ENCODE peak calls at places on chromosomes 16 and 17, in eight cellular contexts. H, G, Z, T, P, J, M and I are unnamed samples.
A peak's percentile ranks its signal among the peaks of the same experiment; 100 is the strongest.

GRCh38 chr16:89723279-89724250 is 2.2 kb downstream of the ZNF276 start:
- DNase-seq in H (peak; percentile 37), G (no peak), Z (no peak), T (peak; percentile 93), P (no peak), J (peak; percentile 55), M (no peak), I (peak; percentile 62)

GRCh38 chr17:40534431-40535189 is 30.7 kb downstream of the CCR7 start:
- DNase-seq in H (peak; percentile 61), G (no peak), Z (no peak), T (no peak), P (no peak), J (no peak), M (no peak), I (no peak)

GRCh38 chr17:43536236-43537088 is 9.7 kb downstream of the ETV4 start:
- DNase-seq in H (peak; percentile 87), G (peak; percentile 65), Z (no peak), T (no peak), P (no peak), J (no peak), M (peak; percentile 43), I (no peak)

GRCh38 chr17:48174833-48175232 is 67.3 kb downstream of the SNX11 start:
- DNase-seq in H (no peak), G (no peak), Z (no peak), T (no peak), P (no peak), J (no peak), M (no peak), I (no peak)

GRCh38 chr17:79843917-79844815 is 4.9 kb upstream of the CBX4 start:
- DNase-seq in H (peak; percentile 73), G (no peak), Z (no peak), T (no peak), P (no peak), J (no peak), M (peak; percentile 68), I (peak; percentile 46)

GRCh38 chr16:66364117-66364958 is 2.2 kb upstream of the CDH5 start:
- DNase-seq in H (peak; percentile 23), G (no peak), Z (no peak), T (no peak), P (no peak), J (no peak), M (peak; percentile 53), I (no peak)

GRCh38 chr17:80031691-80032480 is 3.8 kb downstream of the TBC1D16 start:
- DNase-seq in H (no peak), G (no peak), Z (no peak), T (no peak), P (no peak), J (no peak), M (no peak), I (no peak)

GRCh38 chr17:19285218-19285900 is 48.2 kb downstream of the EPN2 start:
- DNase-seq in H (peak; percentile 74), G (no peak), Z (no peak), T (no peak), P (no peak), J (no peak), M (no peak), I (no peak)

GRCh38 chr17:39174907-39175694 is 9.1 kb upstream of the ARL5C start:
- DNase-seq in H (peak; percentile 78), G (peak; percentile 41), Z (no peak), T (peak; percentile 92), P (peak; percentile 73), J (peak; percentile 66), M (peak; percentile 43), I (peak; percentile 78)

GRCh38 chr16:30458561-30459394 is 13.1 kb upstream of the SEPHS2 start:
- DNase-seq in H (no peak), G (no peak), Z (no peak), T (peak; percentile 97), P (no peak), J (peak; percentile 89), M (no peak), I (no peak)

GRCh38 chr16:58222532-58223316 is 24.8 kb upstream of the CSNK2A2 start:
- DNase-seq in H (peak; percentile 45), G (peak; percentile 27), Z (no peak), T (no peak), P (no peak), J (no peak), M (peak; percentile 58), I (no peak)

GRCh38 chr16:50491516-50491915 is 56.7 kb upstream of the NKD1 start:
- DNase-seq in H (no peak), G (no peak), Z (no peak), T (no peak), P (no peak), J (no peak), M (no peak), I (no peak)

GRCh38 chr17:68981288-68981687 is 26.1 kb upstream of the ABCA8 start:
- DNase-seq in H (peak; percentile 93), G (peak; percentile 74), Z (peak; percentile 3), T (no peak), P (no peak), J (no peak), M (peak; percentile 10), I (no peak)

GRCh38 chr17:6544770-6545169 is 11.6 kb downstream of the PITPNM3 start:
- DNase-seq in H (no peak), G (no peak), Z (no peak), T (no peak), P (no peak), J (no peak), M (no peak), I (no peak)

GRCh38 chr17:76241776-76242175 is 1.5 kb upstream of the RNF157 start:
- DNase-seq in H (no peak), G (no peak), Z (no peak), T (no peak), P (no peak), J (no peak), M (no peak), I (no peak)

GRCh38 chr17:46876353-46876887 is 25.0 kb downstream of the WNT9B start:
- DNase-seq in H (no peak), G (no peak), Z (no peak), T (peak; percentile 11), P (no peak), J (no peak), M (peak; percentile 79), I (no peak)

GRCh38 chr16:13811834-13812233 is 108.1 kb upstream of the ERCC4 start:
- DNase-seq in H (no peak), G (no peak), Z (no peak), T (no peak), P (no peak), J (no peak), M (no peak), I (no peak)

GRCh38 chr16:82589407-82589806 is 37.4 kb upstream of the CDH13 start:
- DNase-seq in H (no peak), G (no peak), Z (no peak), T (no peak), P (no peak), J (no peak), M (no peak), I (no peak)

GRCh38 chr16:8721693-8722348 is 47.4 kb downstream of the ABAT start:
- DNase-seq in H (no peak), G (no peak), Z (no peak), T (no peak), P (no peak), J (no peak), M (no peak), I (no peak)

GRCh38 chr16:87874639-87875472 is 5.5 kb upstream of the SLC7A5 start:
- DNase-seq in H (no peak), G (no peak), Z (no peak), T (peak; percentile 96), P (no peak), J (no peak), M (no peak), I (no peak)

GRCh38 chr17:41617698-41618097 is 5.1 kb upstream of the KRT16 start:
- DNase-seq in H (no peak), G (no peak), Z (no peak), T (no peak), P (no peak), J (no peak), M (no peak), I (no peak)

GRCh38 chr17:41619162-41619933 is 5.0 kb downstream of the KRT17 start:
- DNase-seq in H (no peak), G (no peak), Z (no peak), T (no peak), P (no peak), J (no peak), M (no peak), I (no peak)

GRCh38 chr17:41621916-41622315 is 2.5 kb downstream of the KRT17 start:
- DNase-seq in H (no peak), G (no peak), Z (no peak), T (no peak), P (no peak), J (no peak), M (no peak), I (no peak)

GRCh38 chr17:41618341-41619161 is 5.8 kb downstream of the KRT17 start:
- DNase-seq in H (no peak), G (no peak), Z (no peak), T (no peak), P (no peak), J (no peak), M (peak; percentile 37), I (no peak)

GRCh38 chr17:41620583-41621434 is 3.6 kb downstream of the KRT17 start:
- DNase-seq in H (peak; percentile 25), G (no peak), Z (no peak), T (no peak), P (no peak), J (no peak), M (no peak), I (no peak)
- TF ChIP-seq CTCF in H (no peak), G (no peak), Z (no peak), T (no peak), P (no peak), J (no peak), M (no peak), I (no peak)

DNA sequence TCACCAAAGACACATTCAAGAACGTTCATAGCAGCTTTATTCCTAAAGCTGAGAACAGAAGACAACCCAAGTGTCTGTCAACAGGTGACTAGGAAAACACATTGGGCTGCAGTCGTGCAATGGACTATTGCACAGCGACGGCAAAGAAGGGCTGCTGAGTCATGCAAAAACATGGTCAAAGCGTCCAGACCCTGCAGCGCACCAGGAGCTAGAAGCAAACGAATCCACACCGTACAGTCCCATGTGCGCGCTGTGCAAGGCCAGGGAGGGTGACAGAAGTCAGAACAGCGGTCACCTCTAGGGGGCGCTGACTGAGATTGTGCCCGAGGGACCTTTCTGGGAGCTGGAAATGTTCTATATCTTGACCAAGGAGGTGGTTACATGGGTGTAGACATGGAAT is 266.4 kb downstream of the MAF start:
- DNase-seq in H (no peak), G (no peak), Z (no peak), T (peak; percentile 43), P (no peak), J (no peak), M (no peak), I (peak; percentile 18)
- TF ChIP-seq CTCF in H (no peak), G (peak; percentile 22), Z (no peak), T (peak; percentile 39), P (peak; percentile 48), J (no peak), M (peak; percentile 36), I (peak; percentile 56)

GRCh38 chr17:81702934-81703746 is at the start of gene MRPL12:
- DNase-seq in H (peak; percentile 93), G (peak; percentile 81), Z (peak; percentile 58), T (peak; percentile 94), P (peak; percentile 78), J (peak; percentile 91), M (peak; percentile 95), I (peak; percentile 93)
- TF ChIP-seq CTCF in H (no peak), G (peak; percentile 36), Z (no peak), T (no peak), P (peak; percentile 40), J (peak; percentile 55), M (no peak), I (peak; percentile 45)

GRCh38 chr17:35089846-35090193 is 26.3 kb upstream of the RFFL start:
- DNase-seq in H (peak; percentile 47), G (no peak), Z (no peak), T (peak; percentile 71), P (no peak), J (peak; percentile 26), M (peak; percentile 68), I (no peak)
- TF ChIP-seq CTCF in H (no peak), G (peak; percentile 40), Z (no peak), T (no peak), P (no peak), J (no peak), M (no peak), I (no peak)